ENCODE peak calls at places on chromosomes 2 and 18, in eight cellular contexts. L is NCI-H1105 treated with DMSO at 0.1 percent for 48 hours; M is stimulated activated CD4-positive, alpha-beta T cell treated with anti-CD3 and anti-CD28 coated beads, Interleukin-2, amount 100 ng/mL, for 48 hours; F is naive thymus-derived CD8-positive, alpha-beta T cell; E is T-helper 17 cell; I is GM23338; W is C1 segment of cervical spinal cord; T is head of caudate nucleus. B is an unnamed sample.

GRCh38 chr18:77059294-77059916 is 73.2 kb downstream of the MBP start:
- DNase-seq in F (no peak), W (no peak), M (no peak), I (peak; percentile 82), E (no peak), T (no peak), L (peak; percentile 19), B (no peak)

GRCh38 chr18:50614838-50615237 is 55.0 kb downstream of the MAPK4 start:
- DNase-seq in W (no peak), I (no peak), F (no peak), M (no peak), L (no peak), T (no peak), E (no peak), B (no peak)

GRCh38 chr2:48912110-48912509 is 156.6 kb upstream of the LHCGR start:
- DNase-seq in W (no peak), I (peak; percentile 37), M (no peak), E (no peak), L (no peak), T (peak; percentile 20), F (no peak), B (no peak)

GRCh38 chr2:8571286-8571791 is 110.5 kb upstream of the ID2 start:
- DNase-seq in I (no peak), F (no peak), L (no peak), M (no peak), T (no peak), E (no peak), W (no peak), B (no peak)

GRCh38 chr2:238252766-238253630 is 13.2 kb upstream of the HES6 start:
- DNase-seq in L (no peak), E (no peak), F (no peak), I (no peak), W (no peak), T (no peak), M (no peak), B (no peak)

GRCh38 chr18:36066001-36066400 is 1.4 kb downstream of the RPRD1A start:
- DNase-seq in E (no peak), T (no peak), W (no peak), I (no peak), L (no peak), F (no peak), M (no peak), B (no peak)

GRCh38 chr18:1048048-1048447 is 143.4 kb downstream of the ADCYAP1 start:
- DNase-seq in F (no peak), T (no peak), W (no peak), I (no peak), L (no peak), M (no peak), E (no peak), B (no peak)

GRCh38 chr18:22210331-22210754 is 41.0 kb downstream of the GATA6 start:
- DNase-seq in E (no peak), T (no peak), M (no peak), F (no peak), I (no peak), W (no peak), L (no peak), B (no peak)

GRCh38 chr2:152347076-152347475 is 12.1 kb downstream of the FMNL2 start:
- DNase-seq in T (no peak), M (no peak), W (no peak), E (no peak), F (no peak), L (no peak), I (no peak), B (no peak)

GRCh38 chr2:109133746-109134145 is 4.7 kb downstream of the SH3RF3 start:
- DNase-seq in I (no peak), E (no peak), L (no peak), W (no peak), M (no peak), F (no peak), T (no peak), B (no peak)

GRCh38 chr18:23136326-23137092 is 1.2 kb downstream of the CABLES1 start:
- DNase-seq in M (no peak), I (peak; percentile 56), W (no peak), E (no peak), L (peak; percentile 30), T (peak; percentile 38), F (no peak), B (no peak)

GRCh38 chr18:56283346-56283745 is 355.0 kb downstream of the TXNL1 start:
- DNase-seq in W (no peak), T (no peak), E (no peak), I (no peak), F (no peak), L (no peak), M (no peak), B (no peak)

GRCh38 chr2:61006486-61007105 is 10.9 kb upstream of the PEX13 start:
- DNase-seq in I (no peak), L (no peak), W (no peak), E (no peak), M (no peak), F (no peak), T (no peak), B (no peak)

GRCh38 chr2:219378167-219378851 is 9.4 kb downstream of the DNPEP start:
- DNase-seq in E (no peak), T (no peak), M (no peak), I (no peak), L (no peak), F (no peak), W (no peak), B (no peak)

GRCh38 chr18:10094608-10095137 is 180.9 kb downstream of the VAPA start:
- DNase-seq in M (no peak), E (no peak), T (no peak), F (no peak), W (no peak), I (no peak), L (no peak), B (no peak)

GRCh38 chr2:190121971-190122370 is 59.4 kb upstream of the MSTN start:
- DNase-seq in F (no peak), W (no peak), T (no peak), I (peak; percentile 78), E (no peak), L (peak; percentile 0), M (no peak), B (no peak)

GRCh38 chr18:77653792-77654191 is 404.1 kb downstream of the GALR1 start:
- DNase-seq in T (no peak), L (no peak), E (no peak), F (no peak), I (no peak), M (no peak), W (no peak), B (no peak)

GRCh38 chr18:67451952-67452351 is 64.6 kb downstream of the DSEL start:
- DNase-seq in F (no peak), M (no peak), W (no peak), L (no peak), T (no peak), E (no peak), I (no peak), B (no peak)

GRCh38 chr18:75727479-75727878 is 300.0 kb upstream of the SMIM21 start:
- DNase-seq in M (peak; percentile 18), W (no peak), E (no peak), F (peak; percentile 8), T (peak; percentile 70), L (peak; percentile 19), I (peak; percentile 86), B (no peak)

GRCh38 chr2:45745231-45745630 is 93.8 kb downstream of the PRKCE start:
- DNase-seq in M (no peak), E (no peak), L (no peak), T (no peak), W (no peak), F (no peak), I (no peak), B (no peak)

GRCh38 chr2:30106543-30106942 is 40.3 kb upstream of the YPEL5 start:
- DNase-seq in E (no peak), F (no peak), M (no peak), I (no peak), T (no peak), L (no peak), W (no peak), B (no peak)

GRCh38 chr2:207867905-207868304 is 98.2 kb upstream of the FZD5 start:
- DNase-seq in E (no peak), W (no peak), I (no peak), L (no peak), T (no peak), M (no peak), F (no peak), B (no peak)

GRCh38 chr2:43634604-43635306 is 2.3 kb upstream of the PLEKHH2 start:
- DNase-seq in T (no peak), F (no peak), I (no peak), L (peak; percentile 74), E (no peak), W (no peak), M (no peak), B (no peak)